ENCODE peak calls at places on chromosomes 1 and 21, in seven cellular contexts. V is HCT116, C is K562, U is SK-N-SH, G is GM12878, Z is H1, A is HepG2. R is an unnamed sample.

GRCh38 chr1:160776178-160776577 is 19.8 kb upstream of the LY9 start:
- DNase-seq in V (no peak), C (no peak), U (no peak), G (no peak), A (no peak), Z (no peak), R (no peak)

GRCh38 chr1:217393901-217394300 is 237.0 kb downstream of the GPATCH2 start:
- DNase-seq in G (no peak), Z (no peak), A (no peak), U (no peak), V (no peak), C (no peak), R (peak; percentile 30)

GRCh38 chr1:185010361-185010760 is 35.0 kb upstream of the RNF2 start:
- DNase-seq in A (no peak), Z (no peak), U (no peak), V (no peak), C (no peak), G (no peak), R (no peak)

GRCh38 chr1:215523128-215523861 is 43.8 kb upstream of the KCTD3 start:
- DNase-seq in U (no peak), V (peak; percentile 6), C (no peak), G (no peak), Z (no peak), A (no peak), R (peak; percentile 73)

GRCh38 chr1:30815556-30815955 is 58.0 kb upstream of the LAPTM5 start:
- DNase-seq in Z (no peak), U (no peak), A (no peak), C (no peak), V (no peak), G (no peak), R (no peak)

GRCh38 chr21:27406297-27407009 is 439.6 kb upstream of the ADAMTS5 start:
- DNase-seq in U (peak; percentile 18), V (no peak), Z (no peak), A (no peak), G (no peak), C (no peak), R (no peak)

GRCh38 chr1:236516929-236517704 is 6.7 kb upstream of the LGALS8 start:
- DNase-seq in Z (no peak), C (no peak), V (no peak), G (no peak), A (peak; percentile 93), U (no peak), R (peak; percentile 94)

GRCh38 chr1:211920141-211920572 is 89.6 kb upstream of the LPGAT1 start:
- DNase-seq in G (no peak), V (no peak), C (no peak), U (no peak), A (no peak), Z (no peak), R (no peak)

GRCh38 chr1:20078166-20078565 is 8.2 kb downstream of the PLA2G5 start:
- DNase-seq in Z (no peak), G (peak; percentile 72), U (no peak), V (no peak), A (no peak), C (no peak), R (no peak)

GRCh38 chr1:198889102-198889501 is 250.3 kb downstream of the PTPRC start:
- DNase-seq in C (no peak), V (no peak), U (no peak), A (no peak), Z (no peak), G (no peak), R (no peak)

DNA sequence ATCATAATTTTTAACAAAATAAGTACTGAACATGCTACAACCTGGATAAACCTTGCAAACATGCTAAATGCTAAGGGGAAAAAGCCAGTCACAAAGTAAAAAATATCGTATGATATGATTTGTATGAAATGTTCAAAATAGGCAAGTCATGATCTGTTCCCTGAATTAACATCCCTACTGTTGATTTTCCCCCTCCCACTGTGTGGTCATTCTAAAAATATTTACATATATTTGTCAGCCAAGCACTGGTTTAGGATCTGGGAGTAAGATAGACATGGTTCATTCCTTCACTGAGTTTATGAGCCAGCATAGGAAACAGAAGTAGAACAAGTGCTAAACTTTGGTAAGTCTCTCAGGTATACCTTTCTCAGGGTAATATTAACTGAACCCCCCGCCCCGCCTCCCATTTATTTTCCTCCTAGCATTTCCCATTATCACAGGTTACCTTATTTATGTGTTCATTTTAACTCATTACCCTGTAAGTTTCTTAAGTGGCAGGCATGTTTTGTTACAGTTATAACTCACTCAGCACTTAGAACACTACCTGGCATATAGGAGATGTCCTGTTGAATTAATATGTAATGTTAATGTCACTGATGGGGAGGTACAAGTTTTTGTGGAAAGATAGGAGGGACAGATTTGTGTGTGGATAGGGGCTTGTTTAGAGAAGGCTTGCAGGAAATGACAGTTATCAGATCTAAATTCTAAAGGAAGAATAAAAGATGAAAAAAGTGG is 12.3 kb downstream of the UQCRH start:
- DNase-seq in Z (no peak), V (no peak), G (no peak), C (no peak), U (no peak), A (no peak), R (no peak)
- TF ChIP-seq JUND in Z (no peak), V (no peak), G (no peak), C (no peak), U (no peak), A (no peak), R (no peak)

GRCh38 chr1:52263153-52263910 is 102.7 kb downstream of the CC2D1B start:
- DNase-seq in Z (no peak), A (peak; percentile 51), V (no peak), U (no peak), C (no peak), G (no peak), R (peak; percentile 3)

GRCh38 chr1:52264530-52265115 is 101.4 kb downstream of the CC2D1B start:
- DNase-seq in A (no peak), C (no peak), U (peak; percentile 5), G (no peak), V (no peak), Z (no peak), R (no peak)

GRCh38 chr1:52268372-52268771 is 97.6 kb downstream of the CC2D1B start:
- DNase-seq in C (no peak), A (no peak), V (no peak), U (no peak), Z (no peak), G (no peak), R (no peak)

GRCh38 chr1:52266507-52266906 is 99.5 kb downstream of the CC2D1B start:
- DNase-seq in Z (no peak), V (no peak), U (no peak), A (no peak), C (no peak), G (no peak), R (no peak)
- TF ChIP-seq JUND in Z (no peak), V (no peak), U (no peak), A (no peak), C (no peak), G (no peak), R (no peak)

DNA sequence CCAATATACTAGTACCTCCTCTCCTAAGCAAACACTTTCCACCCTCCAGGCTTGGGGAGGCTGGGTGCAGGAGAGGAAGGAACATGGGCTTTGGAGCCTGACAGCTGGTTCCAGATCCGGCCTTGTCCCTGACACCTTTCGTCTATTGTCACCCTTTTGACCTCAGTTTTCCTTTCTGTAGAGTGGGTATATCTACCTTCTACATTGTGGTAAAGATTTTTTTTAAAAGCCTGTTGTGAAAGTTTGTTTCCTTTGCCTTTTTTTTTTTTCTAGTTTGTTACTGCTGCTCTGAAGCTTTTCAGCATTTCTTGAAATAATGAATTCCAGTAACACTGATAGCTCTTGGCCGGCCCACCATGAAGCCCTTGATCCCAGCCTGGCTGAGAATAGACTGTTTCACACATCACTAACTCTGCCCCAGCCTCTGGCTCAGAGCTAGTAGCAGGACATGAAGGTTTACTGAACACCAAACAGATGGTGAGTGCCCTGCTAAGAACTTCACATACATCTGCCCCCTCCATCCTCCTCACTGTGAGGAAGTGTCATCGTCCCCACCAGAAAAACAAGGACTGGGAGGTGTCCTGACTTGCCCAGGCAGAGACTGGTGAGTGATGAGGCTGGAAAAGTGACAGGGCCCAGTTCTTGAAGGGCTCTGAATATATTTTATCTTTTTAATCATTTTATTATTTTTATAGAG is 33.1 kb upstream of the ID3 start:
- DNase-seq in V (no peak), Z (no peak), G (no peak), C (no peak), U (no peak), A (no peak), R (no peak)
- TF ChIP-seq JUND in V (no peak), Z (no peak), G (no peak), C (no peak), U (no peak), A (no peak), R (no peak)

GRCh38 chr1:180643693-180644092 is 11.9 kb downstream of the XPR1 start:
- DNase-seq in C (peak; percentile 45), A (no peak), G (no peak), V (no peak), U (no peak), Z (no peak), R (no peak)

GRCh38 chr1:180644526-180645206 is 12.8 kb downstream of the XPR1 start:
- DNase-seq in V (no peak), A (no peak), U (no peak), Z (no peak), G (no peak), C (peak; percentile 45), R (no peak)

GRCh38 chr1:180642781-180643180 is 11.0 kb downstream of the XPR1 start:
- DNase-seq in Z (no peak), V (no peak), C (no peak), U (no peak), A (no peak), G (no peak), R (no peak)

GRCh38 chr1:180646547-180646946 is 14.7 kb downstream of the XPR1 start:
- DNase-seq in C (no peak), U (no peak), V (no peak), G (peak; percentile 32), A (no peak), Z (no peak), R (no peak)

GRCh38 chr1:180646093-180646492 is 14.3 kb downstream of the XPR1 start:
- DNase-seq in Z (no peak), U (no peak), V (no peak), A (no peak), C (no peak), G (no peak), R (no peak)
- TF ChIP-seq JUND in Z (no peak), U (no peak), V (no peak), A (no peak), C (no peak), G (no peak), R (no peak)

DNA sequence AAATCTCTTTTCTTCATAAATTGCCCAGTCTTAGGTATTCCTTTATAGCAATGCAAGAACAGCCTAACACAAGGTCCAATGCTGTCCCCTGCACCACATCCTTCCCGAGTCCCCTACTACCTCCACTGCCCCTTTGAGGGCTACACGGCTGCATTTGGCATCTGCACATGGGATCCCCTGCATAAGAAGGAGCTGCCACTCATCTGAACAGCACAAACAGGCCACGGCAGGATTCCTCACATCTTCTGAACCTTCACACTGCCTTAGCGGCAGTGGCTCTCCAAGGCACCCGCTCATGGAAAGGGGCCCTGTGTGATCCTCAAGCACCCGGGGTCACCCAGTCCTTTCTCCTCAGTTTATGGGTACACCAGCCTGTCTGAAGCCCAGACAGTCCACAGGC is 29.2 kb upstream of the BACE2 start:
- DNase-seq in A (no peak), U (no peak), G (no peak), V (no peak), C (no peak), Z (no peak), R (no peak)
- TF ChIP-seq JUND in A (no peak), U (no peak), G (no peak), V (no peak), C (no peak), Z (no peak), R (no peak)